ENCODE peak calls at places on chromosomes 6 and 20, in six cellular contexts. Q, C, B, M, Y and J are unnamed samples.

GRCh38 chr20:675453-676314 is at the start of gene SCRT2:
- DNase-seq in Q (peak), C (peak), B (no peak), M (peak), Y (peak), J (no peak)

GRCh38 chr6:123629234-123629941 is 7.4 kb downstream of the TRDN start:
- DNase-seq in Q (no peak), C (no peak), B (no peak), M (no peak), Y (no peak), J (no peak)

GRCh38 chr6:93784794-93785757 is 365.7 kb upstream of the EPHA7 start:
- DNase-seq in Q (no peak), C (no peak), B (no peak), M (no peak), Y (no peak), J (no peak)

GRCh38 chr20:57289401-57290177 is 23.1 kb upstream of the BMP7 start:
- DNase-seq in Q (no peak), C (peak), B (no peak), M (no peak), Y (no peak), J (no peak)

GRCh38 chr6:168390746-168391400 is 50.1 kb upstream of the SMOC2 start:
- DNase-seq in Q (no peak), C (no peak), B (no peak), M (no peak), Y (no peak), J (no peak)

GRCh38 chr20:32019156-32019510 is 8.9 kb downstream of the CCM2L start:
- DNase-seq in Q (peak), C (no peak), B (peak), M (no peak), Y (no peak), J (no peak)

GRCh38 chr6:152356659-152357058 is 280.5 kb downstream of the SYNE1 start:
- DNase-seq in Q (peak), C (peak), B (no peak), M (peak), Y (no peak), J (peak)

GRCh38 chr6:106572875-106573575 is 56.3 kb downstream of the RTN4IP1 start:
- DNase-seq in Q (no peak), C (no peak), B (no peak), M (no peak), Y (no peak), J (peak)

GRCh38 chr6:32845381-32845884 is 1.6 kb upstream of the PSMB8 start:
- DNase-seq in Q (no peak), C (no peak), B (no peak), M (peak), Y (peak), J (peak)